ENCODE peak calls at places on chromosomes 3 and 15, in eight cellular contexts. E is esophagus muscularis mucosa, P is coronary artery, K is H1, A is A549, C is heart left ventricle, V is HCT116, S is tibial artery. N is an unnamed sample.

GRCh38 chr3:159732172-159733111 is 256.2 kb upstream of the IL12A start:
- DNase-seq in E (no peak), P (no peak), K (peak; percentile 59), A (peak; percentile 50), C (no peak), V (peak; percentile 27), S (no peak), N (no peak)

GRCh38 chr3:38207262-38208003 is 42.1 kb downstream of the OXSR1 start:
- DNase-seq in E (no peak), P (no peak), K (no peak), A (no peak), C (no peak), V (no peak), S (no peak), N (no peak)

GRCh38 chr15:92634641-92635272 is 20.8 kb downstream of the FAM174B start:
- DNase-seq in E (no peak), P (no peak), K (peak; percentile 29), A (no peak), C (no peak), V (no peak), S (no peak), N (peak; percentile 53)

GRCh38 chr3:45547764-45548683 is 46.5 kb upstream of the LIMD1 start:
- DNase-seq in E (no peak), P (no peak), K (no peak), A (no peak), C (peak; percentile 57), V (no peak), S (peak; percentile 68), N (no peak)

GRCh38 chr3:23809840-23810341 is 4.1 kb downstream of the UBE2E1 start:
- DNase-seq in E (no peak), P (no peak), K (no peak), A (no peak), C (no peak), V (no peak), S (no peak), N (no peak)

GRCh38 chr15:51341366-51342248 is at the start of gene GLDN:
- DNase-seq in E (no peak), P (peak; percentile 90), K (peak; percentile 69), A (no peak), C (peak; percentile 35), V (no peak), S (peak; percentile 67), N (no peak)

GRCh38 chr15:75578206-75578947 is 738 bp downstream of the PTPN9 start:
- DNase-seq in E (no peak), P (no peak), K (peak; percentile 63), A (no peak), C (peak; percentile 34), V (no peak), S (no peak), N (peak; percentile 63)

GRCh38 chr15:100783296-100783695 is 96.3 kb upstream of the ALDH1A3 start:
- DNase-seq in E (peak; percentile 39), P (peak; percentile 9), K (peak; percentile 33), A (no peak), C (no peak), V (no peak), S (peak; percentile 2), N (peak; percentile 50)

GRCh38 chr15:76418352-76419140 is 82.0 kb downstream of the ISL2 start:
- DNase-seq in E (no peak), P (no peak), K (no peak), A (no peak), C (no peak), V (no peak), S (no peak), N (no peak)

DNA sequence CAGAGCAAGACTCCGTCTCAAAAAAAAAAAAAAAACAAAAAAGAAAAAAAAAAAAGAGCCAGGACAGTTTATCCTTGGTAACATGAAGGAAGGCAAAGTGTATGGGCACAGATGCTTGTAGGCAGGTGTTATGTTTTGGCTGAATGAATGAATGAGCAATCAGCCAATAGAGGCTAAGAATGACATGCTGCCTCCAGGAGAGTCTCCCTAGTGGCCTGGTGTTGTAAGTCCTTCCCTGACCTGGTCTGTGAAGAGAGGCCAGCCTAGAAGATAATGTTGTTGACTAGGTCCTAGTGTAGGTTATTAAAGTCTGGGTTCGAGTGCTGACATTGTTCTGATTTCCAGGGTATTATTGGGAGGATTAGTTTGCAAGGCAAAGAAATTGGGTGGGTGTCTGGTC is 24.9 kb downstream of the GYG1 start:
- DNase-seq in E (no peak), P (no peak), K (no peak), A (no peak), C (no peak), V (no peak), S (no peak), N (no peak)
- TF ChIP-seq CTCF in E (no peak), P (no peak), K (no peak), A (no peak), C (no peak), V (no peak), S (no peak), N (no peak)

GRCh38 chr15:60385620-60386552 is 11.9 kb downstream of the ANXA2 start:
- DNase-seq in E (no peak), P (no peak), K (no peak), A (no peak), C (no peak), V (no peak), S (no peak), N (no peak)
- H3K27ac ChIP-seq in E (no peak overlapping the region), P (no peak overlapping the region), K (no peak overlapping the region), A (peak overlapping the region; percentile 56), C (no peak overlapping the region), V (no peak overlapping the region), S (peak overlapping the region; percentile 15), N (peak overlapping the region; percentile 67)

GRCh38 chr3:14785207-14786155 is 33.3 kb upstream of the FGD5 start:
- DNase-seq in E (no peak), P (peak; percentile 58), K (no peak), A (no peak), C (no peak), V (no peak), S (no peak), N (peak; percentile 73)

GRCh38 chr3:14783480-14784086 is 35.2 kb upstream of the FGD5 start:
- DNase-seq in E (no peak), P (no peak), K (no peak), A (no peak), C (no peak), V (no peak), S (no peak), N (no peak)

GRCh38 chr3:14784087-14784596 is 34.6 kb upstream of the FGD5 start:
- DNase-seq in E (no peak), P (peak; percentile 65), K (no peak), A (no peak), C (no peak), V (no peak), S (no peak), N (peak; percentile 78)

GRCh38 chr3:14779069-14779685 is 39.6 kb upstream of the FGD5 start:
- DNase-seq in E (no peak), P (no peak), K (no peak), A (no peak), C (no peak), V (no peak), S (no peak), N (no peak)

GRCh38 chr3:14780927-14781507 is 37.7 kb upstream of the FGD5 start:
- DNase-seq in E (no peak), P (peak; percentile 38), K (peak; percentile 85), A (peak; percentile 65), C (peak; percentile 55), V (peak; percentile 74), S (no peak), N (peak; percentile 52)
- TF ChIP-seq CTCF in E (peak; percentile 42), P (no peak), K (peak; percentile 97), A (peak; percentile 60), C (peak; percentile 60), V (peak; percentile 88), S (peak; percentile 23), N (peak; percentile 39)

DNA sequence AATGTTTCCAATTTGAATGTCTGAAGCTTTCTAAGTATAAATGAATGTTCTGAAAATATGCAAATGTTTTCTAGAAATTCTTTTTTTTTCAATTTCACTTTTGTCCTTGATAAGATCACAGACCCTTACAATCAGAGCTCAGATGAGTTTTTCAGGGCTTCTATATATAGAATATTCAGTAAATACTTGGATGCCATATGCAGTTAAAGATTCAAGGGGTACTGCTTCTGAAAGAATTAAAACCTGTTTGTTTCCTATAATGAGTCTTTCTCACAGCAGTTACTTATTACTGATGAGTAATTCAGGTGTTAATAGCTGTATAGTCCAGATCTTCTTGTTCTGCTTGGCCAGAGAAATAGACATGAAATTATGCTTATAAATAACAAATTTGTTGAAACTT is 812.6 kb downstream of the ZPLD1 start:
- DNase-seq in E (no peak), P (no peak), K (no peak), A (no peak), C (no peak), V (no peak), S (no peak), N (no peak)
- H3K27ac ChIP-seq in E (no peak overlapping the region), P (no peak overlapping the region), K (no peak overlapping the region), A (no peak overlapping the region), C (no peak overlapping the region), V (no peak overlapping the region), S (no peak overlapping the region), N (no peak overlapping the region)

GRCh38 chr3:4271834-4272233 is 31.3 kb upstream of the SETMAR start:
- DNase-seq in E (no peak), P (no peak), K (no peak), A (peak; percentile 28), C (no peak), V (peak; percentile 19), S (no peak), N (no peak)
- TF ChIP-seq CTCF in E (peak; percentile 45), P (no peak), K (peak; percentile 50), A (peak; percentile 54), C (peak; percentile 41), V (peak; percentile 62), S (peak; percentile 57), N (peak; percentile 31)